ENCODE peak calls at places on chromosomes 2 and 18, in four cellular contexts. One of them, this sample, is unnamed.

GRCh38 chr2:66427219-66427768 is 7.6 kb upstream of the MEIS1 start:
- DNase-seq in WTC11: no peak
- DNase-seq in HepG2: peak; percentile 53
- DNase-seq in K562: no peak
- DNase-seq in this sample: no peak

GRCh38 chr18:3297025-3297984 is 35.4 kb downstream of the MYL12B start:
- DNase-seq in HepG2: peak; percentile 91
- DNase-seq in WTC11: peak; percentile 97
- DNase-seq in K562: peak; percentile 71
- DNase-seq in this sample: peak; percentile 69

GRCh38 chr18:9177047-9177446 is 40.5 kb downstream of the ANKRD12 start:
- DNase-seq in HepG2: no peak
- DNase-seq in K562: no peak
- DNase-seq in WTC11: no peak
- DNase-seq in this sample: no peak

GRCh38 chr2:142069489-142069888 is 61.3 kb downstream of the LRP1B start:
- DNase-seq in HepG2: no peak
- DNase-seq in K562: no peak
- DNase-seq in WTC11: no peak
- DNase-seq in this sample: no peak

GRCh38 chr2:205025580-205026240 is 480.4 kb downstream of the PARD3B start:
- DNase-seq in WTC11: no peak
- DNase-seq in K562: no peak
- DNase-seq in HepG2: peak; percentile 24
- DNase-seq in this sample: no peak

GRCh38 chr2:125310671-125311364 is 1285.7 kb downstream of the CNTNAP5 start:
- DNase-seq in K562: no peak
- DNase-seq in WTC11: no peak
- DNase-seq in HepG2: no peak
- DNase-seq in this sample: no peak

GRCh38 chr2:39497077-39497867 is 60.2 kb upstream of the MAP4K3 start:
- DNase-seq in WTC11: no peak
- DNase-seq in K562: no peak
- DNase-seq in HepG2: no peak
- DNase-seq in this sample: no peak

GRCh38 chr18:76838182-76838581 is 15.8 kb downstream of the ZNF236 start:
- DNase-seq in K562: no peak
- DNase-seq in WTC11: no peak
- DNase-seq in HepG2: peak; percentile 33
- DNase-seq in this sample: no peak

GRCh38 chr2:219309278-219309677 is at the start of gene PTPRN:
- DNase-seq in WTC11: peak; percentile 84
- DNase-seq in HepG2: no peak
- DNase-seq in K562: peak; percentile 42
- DNase-seq in this sample: no peak

GRCh38 chr2:212033888-212034287 is 504.7 kb downstream of the ERBB4 start:
- DNase-seq in WTC11: no peak
- DNase-seq in HepG2: no peak
- DNase-seq in K562: no peak
- DNase-seq in this sample: no peak

GRCh38 chr2:205680067-205680466 is 2.2 kb upstream of the NRP2 start:
- DNase-seq in HepG2: peak; percentile 76
- DNase-seq in K562: peak; percentile 49
- DNase-seq in WTC11: peak; percentile 77
- DNase-seq in this sample: no peak

GRCh38 chr2:111636905-111637304 is 247.1 kb downstream of the ANAPC1 start:
- DNase-seq in WTC11: no peak
- DNase-seq in HepG2: no peak
- DNase-seq in K562: no peak
- DNase-seq in this sample: no peak

GRCh38 chr2:111633139-111633538 is 250.9 kb downstream of the ANAPC1 start:
- DNase-seq in K562: no peak
- DNase-seq in WTC11: no peak
- DNase-seq in HepG2: no peak
- DNase-seq in this sample: no peak

GRCh38 chr2:111633643-111634042 is 250.3 kb downstream of the ANAPC1 start:
- DNase-seq in HepG2: no peak
- DNase-seq in WTC11: no peak
- DNase-seq in K562: no peak
- DNase-seq in this sample: no peak

GRCh38 chr2:111634050-111634784 is 249.8 kb downstream of the ANAPC1 start:
- DNase-seq in HepG2: no peak
- DNase-seq in WTC11: no peak
- DNase-seq in K562: no peak
- DNase-seq in this sample: no peak

DNA sequence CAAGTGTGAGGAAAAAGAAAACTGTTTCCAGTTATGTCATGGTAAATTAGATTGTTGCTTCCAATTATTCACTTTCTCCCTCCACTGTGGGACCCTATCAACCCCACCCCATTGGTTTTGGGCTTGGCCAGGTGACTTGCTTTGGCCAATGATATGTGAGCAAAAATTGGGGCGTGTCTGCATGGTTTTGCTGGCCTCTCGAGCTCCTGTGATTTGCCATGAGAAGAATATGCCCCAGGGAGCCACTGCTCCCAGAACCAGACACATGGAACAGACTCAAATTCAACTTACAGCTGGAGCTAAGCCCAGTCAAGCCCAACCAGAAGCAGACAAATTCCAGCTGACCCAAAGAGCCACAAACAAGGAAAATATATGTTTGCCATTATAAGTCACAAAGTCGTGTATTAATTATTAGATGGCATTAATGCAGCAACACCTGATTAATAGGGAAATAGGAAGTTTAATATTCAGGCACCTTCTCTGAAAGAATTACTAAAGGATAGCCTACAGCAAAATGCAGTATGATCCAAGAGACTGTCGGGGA is 248.9 kb downstream of the ANAPC1 start:
- DNase-seq in K562: no peak
- DNase-seq in HepG2: no peak
- DNase-seq in WTC11: no peak
- DNase-seq in this sample: no peak
- TF ChIP-seq CREM in K562: no peak
- TF ChIP-seq CREM in HepG2: no peak
- TF ChIP-seq CREM in WTC11: no peak
- TF ChIP-seq CREM in this sample: no peak

GRCh38 chr2:15792331-15792730 is 148.0 kb upstream of the MYCN start:
- DNase-seq in HepG2: no peak
- DNase-seq in WTC11: no peak
- DNase-seq in K562: no peak
- DNase-seq in this sample: no peak

GRCh38 chr2:15789381-15790062 is 150.8 kb upstream of the MYCN start:
- DNase-seq in HepG2: no peak
- DNase-seq in K562: no peak
- DNase-seq in WTC11: no peak
- DNase-seq in this sample: no peak

GRCh38 chr2:15791294-15791693 is 149.1 kb upstream of the MYCN start:
- DNase-seq in WTC11: no peak
- DNase-seq in K562: no peak
- DNase-seq in HepG2: no peak
- DNase-seq in this sample: no peak

GRCh38 chr2:15790326-15790725 is 150.0 kb upstream of the MYCN start:
- DNase-seq in WTC11: no peak
- DNase-seq in HepG2: no peak
- DNase-seq in K562: no peak
- DNase-seq in this sample: no peak

DNA sequence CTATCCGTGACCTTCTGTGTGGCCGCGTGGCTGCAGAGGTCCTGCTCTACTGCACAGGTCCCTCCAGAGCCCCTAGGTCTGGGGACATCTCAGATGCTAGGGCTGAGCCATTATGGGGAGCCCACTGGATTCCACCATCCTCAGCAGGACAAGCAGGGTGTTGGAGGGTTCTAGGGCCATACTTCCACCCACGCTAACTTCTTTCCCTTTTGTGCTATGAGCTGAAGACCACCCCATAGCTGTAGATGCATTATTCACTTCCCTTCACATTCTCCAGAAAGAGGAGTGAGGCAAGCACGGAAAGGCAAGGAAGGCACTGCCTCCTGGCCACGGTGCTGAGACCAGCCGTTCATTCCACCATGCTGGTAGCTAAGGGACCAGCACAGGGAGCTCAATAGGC is 149.5 kb upstream of the MYCN start:
- DNase-seq in WTC11: no peak
- DNase-seq in K562: no peak
- DNase-seq in HepG2: no peak
- DNase-seq in this sample: no peak
- TF ChIP-seq CREM in WTC11: no peak
- TF ChIP-seq CREM in K562: no peak
- TF ChIP-seq CREM in HepG2: no peak
- TF ChIP-seq CREM in this sample: no peak

DNA sequence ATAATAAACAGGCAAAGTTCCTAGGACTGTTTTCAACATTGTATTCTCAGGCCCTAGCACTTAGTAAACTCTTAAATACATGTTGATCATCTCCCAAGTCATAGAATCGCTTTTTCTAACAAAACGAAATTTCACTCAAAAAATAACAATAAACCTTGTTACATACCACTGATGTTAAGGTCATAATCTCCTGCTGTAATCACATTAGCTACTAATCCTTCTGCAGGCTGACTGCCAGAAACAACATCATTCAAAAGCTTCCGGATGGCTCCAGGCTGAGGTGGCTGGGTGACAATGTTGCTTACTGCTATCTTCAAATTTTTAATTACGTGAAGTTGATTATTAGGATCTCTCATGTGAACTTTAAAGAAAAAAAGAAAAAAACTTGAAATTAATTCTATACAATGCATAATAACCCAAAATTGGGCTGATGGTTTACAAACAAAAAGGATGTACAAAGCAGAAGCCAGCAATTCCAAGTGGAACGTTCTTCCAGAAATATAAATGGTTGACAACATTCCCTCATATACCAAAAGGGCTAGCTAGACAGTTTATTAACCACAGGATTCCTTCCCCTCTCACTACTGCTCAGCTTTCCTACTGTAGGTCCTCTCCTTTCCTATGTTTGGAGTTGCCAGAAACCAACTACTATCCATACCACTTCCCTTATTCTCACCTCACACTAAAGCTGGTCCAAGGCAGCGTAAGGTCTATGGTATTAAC is 11.6 kb downstream of the TRAPPC8 start:
- DNase-seq in HepG2: no peak
- DNase-seq in K562: no peak
- DNase-seq in WTC11: no peak
- DNase-seq in this sample: no peak
- TF ChIP-seq CREM in HepG2: no peak
- TF ChIP-seq CREM in K562: no peak
- TF ChIP-seq CREM in WTC11: no peak
- TF ChIP-seq CREM in this sample: no peak

GRCh38 chr2:64414736-64415435 is 39.1 kb upstream of the LGALSL start:
- DNase-seq in K562: no peak
- DNase-seq in WTC11: no peak
- DNase-seq in HepG2: no peak
- DNase-seq in this sample: no peak
- TF ChIP-seq CREM in K562: no peak
- TF ChIP-seq CREM in WTC11: no peak
- TF ChIP-seq CREM in HepG2: no peak
- TF ChIP-seq CREM in this sample: no peak

DNA sequence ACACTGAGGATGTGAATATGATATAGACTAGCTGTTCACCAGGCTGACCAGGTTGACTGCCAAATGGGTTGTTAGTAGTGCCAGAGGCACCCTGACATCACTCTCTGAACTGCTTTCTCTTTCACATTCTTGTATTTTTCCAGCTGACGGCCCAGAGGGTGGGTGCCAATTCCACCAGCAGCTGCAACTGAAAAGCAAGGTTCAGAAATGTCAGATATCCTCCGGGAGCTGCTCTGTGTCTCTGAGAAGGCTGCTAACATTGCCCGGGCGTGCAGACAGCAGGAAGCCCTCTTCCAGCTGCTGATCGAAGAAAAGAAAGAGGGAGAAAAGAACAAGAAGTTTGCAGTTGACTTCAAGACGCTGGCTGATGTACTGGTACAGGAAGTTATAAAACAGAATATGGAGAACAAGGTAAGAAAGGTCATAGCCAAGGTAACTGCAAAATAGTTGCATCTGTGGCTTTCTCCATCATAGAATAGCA is 16.5 kb downstream of the INPP1 start:
- DNase-seq in HepG2: peak; percentile 51
- DNase-seq in WTC11: no peak
- DNase-seq in K562: no peak
- DNase-seq in this sample: no peak
- TF ChIP-seq CREM in HepG2: no peak
- TF ChIP-seq CREM in WTC11: no peak
- TF ChIP-seq CREM in K562: no peak
- TF ChIP-seq CREM in this sample: no peak